ENCODE peak calls at places on chromosomes 12 and 14, in six cellular contexts. J, P, O, R, I and Q are unnamed samples.

GRCh38 chr14:61854898-61855297 is 92.7 kb downstream of the SNAPC1 start:
- DNase-seq in J (no peak), P (no peak), O (no peak), R (no peak), I (no peak), Q (no peak)

GRCh38 chr12:47904647-47905312 is at the start of gene VDR:
- DNase-seq in J (peak), P (peak), O (peak), R (peak), I (peak), Q (peak)

GRCh38 chr14:61511558-61511924 is 183.8 kb upstream of the HIF1A start:
- DNase-seq in J (no peak), P (no peak), O (no peak), R (peak), I (no peak), Q (no peak)

GRCh38 chr12:62032838-62033237 is 227.4 kb upstream of the USP15 start:
- DNase-seq in J (no peak), P (no peak), O (no peak), R (no peak), I (peak), Q (no peak)

GRCh38 chr14:104937694-104938365 is 13.2 kb downstream of the PLD4 start:
- DNase-seq in J (no peak), P (no peak), O (no peak), R (no peak), I (no peak), Q (no peak)

GRCh38 chr12:40137252-40137651 is 31.4 kb upstream of the SLC2A13 start:
- DNase-seq in J (no peak), P (no peak), O (no peak), R (no peak), I (no peak), Q (no peak)

GRCh38 chr14:89697281-89698060 is 257.1 kb downstream of the EFCAB11 start:
- DNase-seq in J (no peak), P (no peak), O (no peak), R (peak), I (no peak), Q (no peak)

GRCh38 chr12:107484219-107484618 is 201.4 kb upstream of the PWP1 start:
- DNase-seq in J (no peak), P (no peak), O (no peak), R (no peak), I (no peak), Q (no peak)

GRCh38 chr12:15580431-15580830 is 208.8 kb downstream of the EPS8 start:
- DNase-seq in J (no peak), P (no peak), O (no peak), R (peak), I (no peak), Q (no peak)

GRCh38 chr14:38238881-38239280 is 17.0 kb downstream of the CLEC14A start:
- DNase-seq in J (no peak), P (no peak), O (no peak), R (no peak), I (no peak), Q (no peak)

GRCh38 chr12:72570601-72571000 is 298.4 kb downstream of the TRHDE start:
- DNase-seq in J (no peak), P (no peak), O (peak), R (peak), I (no peak), Q (no peak)

GRCh38 chr14:101236496-101237240 is 324.6 kb upstream of the DIO3 start:
- DNase-seq in J (no peak), P (no peak), O (no peak), R (no peak), I (no peak), Q (no peak)

GRCh38 chr14:52873694-52874093 is 77.2 kb downstream of the FERMT2 start:
- DNase-seq in J (no peak), P (no peak), O (no peak), R (no peak), I (no peak), Q (no peak)

GRCh38 chr12:59149995-59150642 is 229.8 kb upstream of the LRIG3 start:
- DNase-seq in J (no peak), P (no peak), O (no peak), R (no peak), I (peak), Q (no peak)